ENCODE peak calls at places on chromosomes 16 and 17, in nine cellular contexts. E is ovary; A is pancreas; Y is osteocyte; F is mucosa of descending colon; X is tibial artery; U is CD8-positive, alpha-beta T cell; C is astrocyte of the cerebellum; O is AG10803. N is an unnamed sample.
A peak's percentile ranks its signal among the peaks of the same experiment; 100 is the strongest.

GRCh38 chr16:51184702-51185433 is 33.8 kb upstream of the SALL1 start:
- DNase-seq in E (no peak), O (no peak), F (no peak), X (no peak), U (no peak), A (no peak), Y (no peak), C (no peak), N (no peak)

GRCh38 chr17:44775838-44776621 is 17.2 kb downstream of the ADAM11 start:
- DNase-seq in Y (no peak), F (no peak), U (no peak), A (peak; percentile 88), X (no peak), O (no peak), C (no peak), E (no peak), N (no peak)

GRCh38 chr17:49926886-49927285 is 42.1 kb upstream of the DLX4 start:
- DNase-seq in U (no peak), E (no peak), Y (no peak), O (peak; percentile 33), A (no peak), X (peak; percentile 82), C (no peak), F (peak; percentile 60), N (no peak)

GRCh38 chr17:55817273-55817709 is 66.4 kb downstream of the PCTP start:
- DNase-seq in F (no peak), C (no peak), Y (no peak), A (no peak), X (no peak), O (no peak), U (no peak), E (no peak), N (no peak)

GRCh38 chr17:77208217-77208808 is 67.5 kb downstream of the SEC14L1 start:
- DNase-seq in X (peak; percentile 57), A (no peak), C (peak; percentile 20), U (no peak), O (peak; percentile 66), E (peak; percentile 21), F (peak; percentile 8), Y (no peak), N (no peak)

GRCh38 chr16:81451753-81452680 is 7.4 kb downstream of the CMIP start:
- DNase-seq in F (peak; percentile 72), C (no peak), E (no peak), O (no peak), A (no peak), X (no peak), Y (no peak), U (peak; percentile 76), N (peak; percentile 90)

GRCh38 chr16:84117482-84117843 is 721 bp upstream of the MBTPS1 start:
- DNase-seq in E (no peak), A (no peak), U (peak; percentile 68), X (no peak), F (no peak), C (no peak), O (peak; percentile 34), Y (peak; percentile 73), N (no peak)

GRCh38 chr16:27822529-27823437 is 240.7 kb downstream of the GSG1L start:
- DNase-seq in X (no peak), C (no peak), Y (no peak), E (no peak), U (no peak), F (no peak), O (no peak), A (no peak), N (peak; percentile 5)

GRCh38 chr16:4327386-4327781 is 11.5 kb downstream of the GLIS2 start:
- DNase-seq in E (no peak), O (no peak), F (no peak), A (peak; percentile 78), X (no peak), C (no peak), Y (no peak), U (peak; percentile 10), N (no peak)

GRCh38 chr17:40062347-40063033 is at the start of gene THRA:
- DNase-seq in X (peak; percentile 86), Y (no peak), A (peak; percentile 23), O (peak; percentile 43), U (peak; percentile 74), E (peak; percentile 78), F (peak; percentile 83), C (no peak), N (no peak)

GRCh38 chr16:1776991-1777374 is 4.0 kb upstream of the MRPS34 start:
- DNase-seq in C (no peak), F (no peak), U (no peak), O (no peak), X (no peak), E (no peak), A (no peak), Y (no peak), N (no peak)

GRCh38 chr16:72739577-72739976 is 308.4 kb downstream of the ZFHX3 start:
- DNase-seq in O (peak; percentile 74), F (no peak), X (no peak), A (no peak), U (no peak), Y (no peak), E (no peak), C (peak; percentile 20), N (no peak)

GRCh38 chr16:3188925-3189825 is 1.2 kb downstream of the OR1F1 start:
- DNase-seq in U (peak; percentile 46), X (no peak), A (no peak), Y (no peak), F (no peak), E (no peak), O (peak; percentile 58), C (no peak), N (no peak)

GRCh38 chr16:1489077-1489476 is 333 bp upstream of the PTX4 start:
- DNase-seq in X (no peak), A (no peak), O (no peak), E (no peak), F (no peak), C (no peak), Y (peak; percentile 76), U (no peak), N (no peak)

GRCh38 chr17:14297161-14297851 is 3.6 kb upstream of the HS3ST3B1 start:
- DNase-seq in U (peak; percentile 31), X (no peak), O (peak; percentile 84), C (no peak), Y (peak; percentile 92), F (peak; percentile 54), A (peak; percentile 77), E (peak; percentile 41), N (no peak)
- TF ChIP-seq CTCF in U (no peak), X (no peak), O (peak; percentile 37), C (peak; percentile 52), Y (peak; percentile 70), F (no peak), A (no peak), E (no peak), N (peak; percentile 30)

DNA sequence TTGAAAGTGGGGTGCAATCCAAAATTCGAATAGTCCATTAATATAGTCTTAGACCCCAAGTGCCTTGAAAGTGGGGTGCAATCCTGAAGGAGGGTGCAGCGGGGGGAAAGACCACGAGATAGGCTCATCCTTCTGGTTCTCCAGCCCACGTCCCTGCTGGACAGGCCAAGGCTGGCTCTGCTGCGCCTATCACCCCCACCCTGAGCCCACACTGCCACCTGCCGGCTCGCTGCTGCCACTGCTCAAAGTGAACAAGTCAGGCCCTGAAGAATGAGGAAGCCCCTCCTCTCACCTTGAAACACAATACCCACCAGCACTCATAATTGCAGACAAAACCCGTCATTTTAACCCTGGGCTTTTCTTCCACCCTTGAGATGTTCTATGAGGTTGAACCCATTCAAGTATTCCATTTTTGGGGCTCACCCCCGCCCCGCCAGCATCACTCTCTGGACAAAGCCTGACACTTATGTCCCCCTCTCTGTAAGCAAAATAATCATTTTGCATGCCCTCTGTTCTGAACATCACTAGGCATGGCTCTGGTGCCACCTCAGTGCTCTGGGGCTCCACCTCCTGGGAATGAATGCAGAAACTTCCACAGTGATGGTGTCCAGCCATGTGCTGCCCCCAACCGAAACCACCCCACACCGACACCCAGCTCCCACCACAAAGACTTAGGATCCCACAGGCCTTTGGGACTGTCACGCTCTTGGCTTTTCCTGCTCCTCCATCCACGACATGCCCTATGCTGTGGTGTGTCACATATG is 56.8 kb downstream of the BEAN1 start:
- DNase-seq in C (peak; percentile 48), Y (peak; percentile 95), U (peak; percentile 70), A (peak; percentile 90), X (peak; percentile 85), O (peak; percentile 61), E (peak; percentile 67), F (peak; percentile 82), N (peak; percentile 82)
- TF ChIP-seq CTCF in C (peak; percentile 99), Y (peak; percentile 94), U (peak; percentile 92), A (peak; percentile 89), X (peak; percentile 83), O (peak; percentile 96), E (peak; percentile 72), F (peak; percentile 88), N (peak; percentile 94)

GRCh38 chr17:8649157-8650118 is 18.9 kb upstream of the MYH10 start:
- DNase-seq in Y (no peak), F (no peak), C (peak; percentile 68), O (peak; percentile 99), U (no peak), A (no peak), E (no peak), X (peak; percentile 90), N (no peak)

GRCh38 chr17:8643855-8644506 is 13.5 kb upstream of the MYH10 start:
- DNase-seq in F (no peak), U (no peak), A (no peak), Y (no peak), C (no peak), O (no peak), E (no peak), X (no peak), N (no peak)

GRCh38 chr17:8647202-8647601 is 16.7 kb upstream of the MYH10 start:
- DNase-seq in A (no peak), O (no peak), C (no peak), F (no peak), Y (no peak), X (no peak), E (no peak), U (no peak), N (no peak)

GRCh38 chr17:8639709-8640108 is 9.2 kb upstream of the MYH10 start:
- DNase-seq in X (no peak), F (no peak), A (no peak), O (no peak), U (no peak), Y (no peak), C (no peak), E (no peak), N (no peak)

GRCh38 chr17:8644507-8644902 is 14.0 kb upstream of the MYH10 start:
- DNase-seq in C (no peak), Y (no peak), O (no peak), X (no peak), E (no peak), F (no peak), A (no peak), U (no peak), N (no peak)
- TF ChIP-seq CTCF in C (no peak), Y (no peak), O (no peak), X (no peak), E (no peak), F (no peak), A (no peak), U (no peak), N (no peak)

DNA sequence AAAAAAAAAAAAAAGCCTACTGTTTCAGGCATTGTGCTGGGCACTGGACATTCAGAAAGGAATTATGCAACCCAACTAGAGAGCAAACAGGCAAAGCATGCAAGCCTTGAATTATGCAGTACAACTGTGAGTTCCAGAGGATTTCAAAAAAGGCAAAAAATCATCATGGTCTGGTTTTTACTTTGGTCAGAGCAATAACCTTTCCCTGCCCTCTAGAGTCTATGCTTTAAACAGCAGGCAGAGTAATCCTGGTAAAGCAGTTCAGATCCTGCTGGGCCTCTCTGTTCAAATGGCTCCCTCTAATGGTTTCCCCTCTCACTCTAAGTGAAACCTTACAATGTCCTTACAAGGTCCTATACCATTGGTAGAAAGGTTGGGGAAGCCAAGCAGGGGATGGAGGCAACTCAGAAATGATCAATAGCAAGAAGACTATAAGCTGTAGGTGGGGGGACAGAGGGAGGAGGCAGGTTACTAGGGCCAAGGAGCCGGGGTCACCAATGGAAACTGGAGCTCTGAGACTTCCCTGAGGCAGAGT is 4.6 kb upstream of the TAF15 start:
- DNase-seq in E (no peak), U (peak; percentile 37), X (no peak), A (no peak), O (peak; percentile 94), Y (no peak), C (peak; percentile 87), F (no peak), N (no peak)
- TF ChIP-seq CTCF in E (peak; percentile 44), U (peak; percentile 69), X (peak; percentile 99), A (peak; percentile 63), O (peak; percentile 99), Y (peak; percentile 97), C (peak; percentile 98), F (peak; percentile 63), N (peak; percentile 61)

N was measured in CD14-positive monocyte.